ENCODE peak calls at places on chromosomes 5 and 9, in six cellular contexts. V is sciatic nerve; M is CD4-positive, CD25-positive, alpha-beta regulatory T cell; E is T-helper 2 cell; L is HL-60; S is GM12891. T is an unnamed sample.

GRCh38 chr5:179668404-179668803 is 12.4 kb downstream of the CBY3 start:
- DNase-seq in V (no peak), L (peak), M (peak), S (no peak), E (peak), T (peak)

GRCh38 chr9:134083451-134083850 is 15.6 kb upstream of the BRD3 start:
- DNase-seq in L (no peak), S (no peak), M (no peak), E (no peak), V (no peak), T (no peak)

GRCh38 chr9:125049212-125049611 is 94.1 kb downstream of the SCAI start:
- DNase-seq in M (no peak), E (no peak), S (no peak), L (no peak), V (no peak), T (no peak)

GRCh38 chr5:139854953-139855352 is 59.3 kb downstream of the PSD2 start:
- DNase-seq in L (no peak), E (no peak), S (no peak), V (no peak), M (no peak), T (no peak)

GRCh38 chr5:6261256-6261655 is 117.1 kb downstream of the MED10 start:
- DNase-seq in M (no peak), E (no peak), V (no peak), S (no peak), L (no peak), T (no peak)

GRCh38 chr5:124157320-124157719 is 589.1 kb downstream of the ZNF608 start:
- DNase-seq in S (no peak), V (no peak), M (no peak), L (no peak), E (no peak), T (no peak)

GRCh38 chr5:59128646-59129290 is 545.9 kb downstream of the RAB3C start:
- DNase-seq in M (no peak), L (no peak), V (no peak), S (no peak), E (no peak), T (no peak)

GRCh38 chr9:137160716-137161557 is 8.9 kb downstream of the LRRC26 start:
- DNase-seq in L (no peak), S (no peak), V (no peak), M (no peak), E (no peak), T (no peak)

GRCh38 chr5:91419571-91420537 is 36.7 kb upstream of the ARRDC3 start:
- DNase-seq in S (peak), V (peak), E (peak), M (peak), L (no peak), T (no peak)

GRCh38 chr5:180644129-180644824 is 5.1 kb downstream of the FLT4 start:
- DNase-seq in E (no peak), V (no peak), M (no peak), L (no peak), S (no peak), T (no peak)

T was measured in GF-D8.